ENCODE peak calls at places on chromosome X, in eight cellular contexts. Q, M, K, Y, W, I, U and C are unnamed samples.

GRCh38 chrX:30592846-30593245 is 15.3 kb upstream of the TASL start:
- ATAC-seq in Y (no peak), K (no peak), W (no peak), Q (no peak), I (no peak), M (no peak), U (no peak), C (no peak)

GRCh38 chrX:3204606-3205005 is 141.8 kb downstream of the MXRA5 start:
- ATAC-seq in I (no peak), U (no peak), Y (no peak), K (peak; percentile 47), W (no peak), M (no peak), Q (no peak), C (no peak)

GRCh38 chrX:46325312-46325877 is 219.8 kb downstream of the ZNF674 start:
- ATAC-seq in Q (no peak), W (no peak), K (peak; percentile 70), M (no peak), I (no peak), U (no peak), Y (no peak), C (no peak)

GRCh38 chrX:23726196-23726595 is 16.9 kb downstream of the ACOT9 start:
- ATAC-seq in U (no peak), K (no peak), M (no peak), Y (no peak), I (no peak), Q (no peak), W (no peak), C (peak; percentile 34)

GRCh38 chrX:11431833-11432232 is 138.6 kb downstream of the AMELX start:
- ATAC-seq in Y (no peak), W (no peak), K (no peak), M (no peak), Q (no peak), I (no peak), U (no peak), C (no peak)

GRCh38 chrX:30597258-30598012 is 19.9 kb upstream of the TASL start:
- ATAC-seq in I (no peak), Q (no peak), K (no peak), W (no peak), U (no peak), M (no peak), Y (no peak), C (peak; percentile 78)

GRCh38 chrX:46582325-46582724 is 8.8 kb downstream of the CHST7 start:
- ATAC-seq in Y (no peak), Q (no peak), K (no peak), I (no peak), U (no peak), W (no peak), M (no peak), C (no peak)

GRCh38 chrX:7159132-7159861 is 11.3 kb upstream of the PUDP start:
- ATAC-seq in I (no peak), K (no peak), U (no peak), W (peak; percentile 45), Y (no peak), M (no peak), Q (no peak), C (no peak)

GRCh38 chrX:150051096-150051495 is 112.8 kb upstream of the EOLA2 start:
- ATAC-seq in Y (no peak), I (no peak), M (no peak), K (no peak), W (no peak), U (no peak), Q (no peak), C (no peak)

GRCh38 chrX:34560180-34560579 is 96.9 kb downstream of the TMEM47 start:
- ATAC-seq in W (no peak), K (no peak), Y (no peak), U (no peak), M (no peak), Q (no peak), I (no peak), C (no peak)

GRCh38 chrX:65643786-65644111 is 23.7 kb upstream of the MSN start:
- ATAC-seq in Q (no peak), Y (no peak), U (no peak), K (no peak), W (no peak), M (no peak), I (no peak), C (no peak)

GRCh38 chrX:153599192-153600031 is 473 bp upstream of the CCNQ start:
- ATAC-seq in M (peak; percentile 92), K (peak; percentile 96), W (peak; percentile 94), U (peak; percentile 80), I (peak; percentile 88), Q (peak; percentile 96), Y (peak; percentile 89), C (peak; percentile 93)

GRCh38 chrX:44997888-44998287 is 124.9 kb downstream of the KDM6A start:
- ATAC-seq in K (no peak), Y (no peak), I (peak; percentile 25), M (no peak), Q (peak; percentile 47), W (peak; percentile 49), U (no peak), C (no peak)

GRCh38 chrX:73562458-73562857 is 539 bp upstream of the CHIC1 start:
- ATAC-seq in U (no peak), I (peak; percentile 22), M (no peak), W (no peak), Q (no peak), Y (no peak), K (peak; percentile 52), C (no peak)

GRCh38 chrX:1488745-1489144 is 36.0 kb upstream of the ASMTL start:
- ATAC-seq in Q (no peak), I (no peak), Y (no peak), K (no peak), W (no peak), U (no peak), M (no peak), C (no peak)

GRCh38 chrX:56130436-56130835 is 101.7 kb upstream of the KLF8 start:
- ATAC-seq in Q (no peak), M (no peak), W (no peak), I (no peak), Y (no peak), K (no peak), U (no peak), C (no peak)